ENCODE peak calls at places on chromosomes 4 and X, in four cellular contexts. One of them, this sample, is unnamed.

GRCh38 chrX:254630-255215 is 26.5 kb upstream of the PLCXD1 start:
- DNase-seq in HepG2: no peak
- DNase-seq in neural progenitor cell: no peak
- DNase-seq in HCT116: no peak
- DNase-seq in this sample: no peak

GRCh38 chr4:73620115-73620792 is at the start of gene RASSF6:
- DNase-seq in HepG2: no peak
- DNase-seq in HCT116: peak; percentile 55
- DNase-seq in neural progenitor cell: peak; percentile 73
- DNase-seq in this sample: no peak

GRCh38 chr4:109472343-109472761 is 38.7 kb downstream of the SEC24B start:
- DNase-seq in HepG2: no peak
- DNase-seq in HCT116: no peak
- DNase-seq in neural progenitor cell: no peak
- DNase-seq in this sample: peak; percentile 70

GRCh38 chr4:26218677-26219181 is 102.1 kb upstream of the RBPJ start:
- DNase-seq in HCT116: no peak
- DNase-seq in HepG2: no peak
- DNase-seq in neural progenitor cell: no peak
- DNase-seq in this sample: no peak

GRCh38 chrX:2712890-2713860 is 22.1 kb downstream of the CD99 start:
- DNase-seq in HCT116: no peak
- DNase-seq in HepG2: no peak
- DNase-seq in neural progenitor cell: no peak
- DNase-seq in this sample: no peak

GRCh38 chrX:108447303-108447702 is 7.7 kb downstream of the COL4A5 start:
- DNase-seq in neural progenitor cell: no peak
- DNase-seq in HCT116: no peak
- DNase-seq in HepG2: peak; percentile 59
- DNase-seq in this sample: peak; percentile 48

GRCh38 chr4:26410385-26411293 is 79.6 kb downstream of the CCKAR start:
- DNase-seq in HepG2: peak; percentile 44
- DNase-seq in neural progenitor cell: peak; percentile 50
- DNase-seq in HCT116: no peak
- DNase-seq in this sample: peak; percentile 79

GRCh38 chrX:151713859-151714258 is 2.0 kb upstream of the FATE1 start:
- DNase-seq in HepG2: peak; percentile 0
- DNase-seq in neural progenitor cell: peak; percentile 52
- DNase-seq in HCT116: peak; percentile 2
- DNase-seq in this sample: peak; percentile 7

GRCh38 chr4:121041307-121042090 is 30.8 kb downstream of the NDNF start:
- DNase-seq in neural progenitor cell: no peak
- DNase-seq in HepG2: no peak
- DNase-seq in HCT116: no peak
- DNase-seq in this sample: no peak

GRCh38 chr4:75898533-75898932 is 3.7 kb downstream of the PPEF2 start:
- DNase-seq in neural progenitor cell: no peak
- DNase-seq in HepG2: no peak
- DNase-seq in HCT116: no peak
- DNase-seq in this sample: no peak
- H3K4me3 ChIP-seq in neural progenitor cell: no peak overlapping the region
- H3K4me3 ChIP-seq in HepG2: no peak overlapping the region
- H3K4me3 ChIP-seq in HCT116: no peak overlapping the region
- H3K4me3 ChIP-seq in this sample: no peak overlapping the region

DNA sequence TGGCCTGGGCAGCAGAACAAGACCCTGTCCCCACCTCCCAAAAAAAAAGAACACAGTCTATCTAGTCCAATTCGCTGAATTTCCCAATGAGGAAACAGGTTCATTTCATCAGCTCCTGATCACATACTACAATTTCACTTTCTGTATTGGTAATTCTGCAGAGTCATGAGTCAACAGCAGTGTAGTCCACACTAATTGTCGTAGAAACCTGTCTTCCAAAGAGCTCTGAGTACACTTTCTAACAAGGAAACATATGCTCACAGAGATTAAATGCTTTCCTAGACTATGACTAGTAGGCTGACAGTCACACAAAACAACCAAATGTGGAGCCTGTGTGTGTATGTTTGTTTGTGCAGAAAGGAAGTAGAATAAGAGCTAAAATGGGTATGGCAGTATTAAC is 91.8 kb downstream of the GPC4 start:
- DNase-seq in neural progenitor cell: no peak
- DNase-seq in HCT116: no peak
- DNase-seq in HepG2: no peak
- DNase-seq in this sample: no peak
- H2AFZ ChIP-seq in neural progenitor cell: no peak overlapping the region
- H2AFZ ChIP-seq in HCT116: no peak overlapping the region
- H2AFZ ChIP-seq in HepG2: no peak overlapping the region
- H2AFZ ChIP-seq in this sample: no peak overlapping the region

DNA sequence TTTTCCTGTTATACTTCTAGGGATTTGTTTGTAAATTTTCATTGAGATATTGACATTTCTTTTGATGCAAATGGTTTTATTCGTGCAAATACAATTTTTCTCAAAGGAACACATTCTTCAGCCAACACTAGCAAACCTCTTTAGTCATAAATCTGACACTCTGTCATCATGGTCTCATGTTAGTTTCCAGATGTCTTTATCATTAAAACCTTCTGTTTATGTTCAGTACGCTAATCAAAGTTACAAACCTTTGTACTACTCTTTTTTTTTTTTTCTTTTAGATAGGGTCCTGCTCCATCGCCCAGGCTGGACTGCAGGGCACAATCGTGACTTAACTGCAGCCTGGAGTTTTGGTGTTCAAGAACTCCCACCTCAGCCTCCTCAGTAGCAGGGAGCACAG is 7.1 kb downstream of the SLC25A31 start:
- DNase-seq in HepG2: no peak
- DNase-seq in HCT116: no peak
- DNase-seq in neural progenitor cell: no peak
- DNase-seq in this sample: no peak
- H4K20me1 ChIP-seq in HepG2: no peaks in the 10 kb centered on the region
- H4K20me1 ChIP-seq in HCT116: no peaks in the 10 kb centered on the region
- H4K20me1 ChIP-seq in neural progenitor cell: no peaks in the 10 kb centered on the region
- H4K20me1 ChIP-seq in this sample: no peaks in the 10 kb centered on the region

DNA sequence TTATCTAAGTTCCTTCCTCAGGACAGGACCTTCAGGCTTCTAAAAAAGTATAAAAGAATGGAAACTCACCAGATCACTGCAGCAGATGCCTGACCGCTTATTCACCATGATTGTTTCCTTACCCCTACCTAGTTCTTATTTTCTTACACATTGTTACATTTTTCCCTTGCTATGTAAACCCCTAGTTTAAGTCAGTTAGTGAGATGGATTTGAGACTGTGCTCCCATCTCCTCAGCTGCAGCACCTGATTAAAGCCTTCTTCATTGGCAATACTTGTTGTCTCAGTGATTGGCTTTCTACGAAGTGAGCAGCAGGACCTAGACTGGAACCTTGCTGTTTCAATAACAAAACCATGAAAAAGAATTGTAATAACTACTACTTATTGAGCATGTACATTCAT is 4.7 kb downstream of the SPARCL1 start:
- DNase-seq in neural progenitor cell: no peak
- DNase-seq in HepG2: no peak
- DNase-seq in HCT116: no peak
- DNase-seq in this sample: peak; percentile 65
- H3K4me3 ChIP-seq in neural progenitor cell: no peak overlapping the region
- H3K4me3 ChIP-seq in HepG2: no peak overlapping the region
- H3K4me3 ChIP-seq in HCT116: no peak overlapping the region
- H3K4me3 ChIP-seq in this sample: no peak overlapping the region

GRCh38 chr4:91280551-91281290 is 1023.0 kb upstream of the GRID2 start:
- DNase-seq in neural progenitor cell: no peak
- DNase-seq in HepG2: no peak
- DNase-seq in HCT116: no peak
- DNase-seq in this sample: no peak

GRCh38 chr4:91283726-91284125 is 1020.0 kb upstream of the GRID2 start:
- DNase-seq in neural progenitor cell: no peak
- DNase-seq in HCT116: no peak
- DNase-seq in HepG2: no peak
- DNase-seq in this sample: no peak

GRCh38 chr4:91285485-91285884 is 1018.3 kb upstream of the GRID2 start:
- DNase-seq in neural progenitor cell: no peak
- DNase-seq in HCT116: no peak
- DNase-seq in HepG2: no peak
- DNase-seq in this sample: no peak

GRCh38 chr4:91282217-91282616 is 1021.5 kb upstream of the GRID2 start:
- DNase-seq in HepG2: no peak
- DNase-seq in neural progenitor cell: no peak
- DNase-seq in HCT116: no peak
- DNase-seq in this sample: no peak

DNA sequence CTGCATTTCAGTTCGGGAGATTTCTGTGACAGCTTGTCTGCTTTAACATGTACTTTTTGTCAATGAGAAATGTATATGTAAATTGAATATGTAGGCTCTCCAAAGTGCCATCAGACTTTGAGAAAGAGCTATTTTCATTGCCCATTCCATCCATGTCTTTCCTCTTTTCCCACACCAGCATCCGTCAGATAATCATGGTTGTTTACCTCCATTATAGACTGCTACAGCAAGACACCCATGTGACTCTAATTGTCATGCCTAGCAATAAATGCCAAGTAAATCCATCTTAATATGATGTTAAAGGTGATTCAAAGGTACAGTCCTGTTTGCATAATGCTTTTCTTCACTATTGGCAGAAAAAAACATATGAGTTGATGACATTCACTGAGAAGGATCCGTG is 1019.3 kb upstream of the GRID2 start:
- DNase-seq in neural progenitor cell: no peak
- DNase-seq in HCT116: no peak
- DNase-seq in HepG2: no peak
- DNase-seq in this sample: no peak
- H2AFZ ChIP-seq in neural progenitor cell: peak overlapping the region; percentile 46
- H2AFZ ChIP-seq in HCT116: no peak overlapping the region
- H2AFZ ChIP-seq in HepG2: no peak overlapping the region
- H2AFZ ChIP-seq in this sample: no peak overlapping the region

DNA sequence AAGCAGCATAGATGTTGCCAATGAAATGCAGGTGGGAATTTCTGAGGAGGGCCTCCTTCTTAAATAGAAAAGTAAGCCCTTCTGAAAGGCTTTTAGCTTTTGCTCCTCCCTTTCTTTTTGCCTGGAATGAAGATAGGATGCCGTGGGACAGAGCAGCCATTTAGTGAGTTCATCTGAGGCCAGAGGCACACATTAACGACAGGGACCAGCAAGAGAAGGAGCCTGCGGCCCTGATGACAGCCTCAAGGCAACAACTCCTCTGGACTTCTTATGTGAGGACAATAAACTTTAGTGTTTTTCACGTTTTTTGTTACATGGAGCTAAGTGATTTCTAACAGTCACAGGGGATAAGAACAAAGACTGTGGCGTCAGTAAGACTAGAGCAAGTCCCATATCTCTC is 1.1 kb upstream of the BDH2 start:
- DNase-seq in HCT116: no peak
- DNase-seq in neural progenitor cell: peak; percentile 20
- DNase-seq in HepG2: no peak
- DNase-seq in this sample: no peak
- H4K20me1 ChIP-seq in HCT116: no peaks in the 10 kb centered on the region
- H4K20me1 ChIP-seq in neural progenitor cell: no peaks in the 10 kb centered on the region
- H4K20me1 ChIP-seq in HepG2: no peaks in the 10 kb centered on the region
- H4K20me1 ChIP-seq in this sample: no peaks in the 10 kb centered on the region

DNA sequence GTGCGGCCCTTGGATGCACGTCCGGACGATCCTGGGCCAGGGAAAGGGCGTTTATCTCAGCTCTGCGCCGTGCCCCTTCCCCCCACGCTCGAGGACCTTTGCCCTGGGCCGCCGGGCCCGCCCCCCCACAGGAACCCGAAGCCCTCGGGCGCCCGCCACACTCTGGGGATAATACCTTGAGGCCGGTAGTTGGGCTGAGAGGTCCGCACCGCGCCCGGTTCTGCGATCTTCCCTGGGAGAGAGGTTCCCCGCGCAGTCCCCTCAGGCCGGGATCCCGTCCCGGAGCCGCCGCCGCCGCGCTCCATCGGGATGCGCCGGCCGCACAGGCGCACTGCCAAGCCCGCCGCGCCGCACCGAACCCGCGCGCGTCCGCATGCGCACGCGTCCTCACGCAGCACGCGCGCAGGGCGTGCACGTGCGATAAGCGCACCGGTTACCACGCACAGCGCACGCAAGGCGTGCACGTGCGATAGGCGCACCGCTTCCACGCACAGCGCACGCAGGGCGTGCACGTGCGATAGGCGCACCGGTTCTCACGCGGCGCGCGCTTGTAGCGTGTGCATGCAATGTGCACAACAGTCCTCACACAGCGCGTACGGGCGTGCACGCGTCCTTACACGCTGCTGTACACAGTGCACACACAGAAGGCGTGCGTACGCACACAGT is at the start of gene MAP7D2:
- DNase-seq in neural progenitor cell: peak; percentile 45
- DNase-seq in HCT116: no peak
- DNase-seq in HepG2: peak; percentile 2
- DNase-seq in this sample: no peak
- H3K4me3 ChIP-seq in neural progenitor cell: peak within 1 kb of the TSS; percentile 42
- H3K4me3 ChIP-seq in HCT116: no peak within 1 kb of the TSS
- H3K4me3 ChIP-seq in HepG2: peak within 1 kb of the TSS; percentile 64
- H3K4me3 ChIP-seq in this sample: peak within 1 kb of the TSS; percentile 30

GRCh38 chr4:143511906-143512305 is 1.6 kb upstream of the SMARCA5 start:
- DNase-seq in HCT116: no peak
- DNase-seq in neural progenitor cell: no peak
- DNase-seq in HepG2: no peak
- DNase-seq in this sample: no peak

GRCh38 chr4:143506031-143506430 is 7.5 kb upstream of the SMARCA5 start:
- DNase-seq in neural progenitor cell: no peak
- DNase-seq in HepG2: no peak
- DNase-seq in HCT116: no peak
- DNase-seq in this sample: no peak
- H2AFZ ChIP-seq in neural progenitor cell: no peak overlapping the region
- H2AFZ ChIP-seq in HepG2: no peak overlapping the region
- H2AFZ ChIP-seq in HCT116: no peak overlapping the region
- H2AFZ ChIP-seq in this sample: no peak overlapping the region

DNA sequence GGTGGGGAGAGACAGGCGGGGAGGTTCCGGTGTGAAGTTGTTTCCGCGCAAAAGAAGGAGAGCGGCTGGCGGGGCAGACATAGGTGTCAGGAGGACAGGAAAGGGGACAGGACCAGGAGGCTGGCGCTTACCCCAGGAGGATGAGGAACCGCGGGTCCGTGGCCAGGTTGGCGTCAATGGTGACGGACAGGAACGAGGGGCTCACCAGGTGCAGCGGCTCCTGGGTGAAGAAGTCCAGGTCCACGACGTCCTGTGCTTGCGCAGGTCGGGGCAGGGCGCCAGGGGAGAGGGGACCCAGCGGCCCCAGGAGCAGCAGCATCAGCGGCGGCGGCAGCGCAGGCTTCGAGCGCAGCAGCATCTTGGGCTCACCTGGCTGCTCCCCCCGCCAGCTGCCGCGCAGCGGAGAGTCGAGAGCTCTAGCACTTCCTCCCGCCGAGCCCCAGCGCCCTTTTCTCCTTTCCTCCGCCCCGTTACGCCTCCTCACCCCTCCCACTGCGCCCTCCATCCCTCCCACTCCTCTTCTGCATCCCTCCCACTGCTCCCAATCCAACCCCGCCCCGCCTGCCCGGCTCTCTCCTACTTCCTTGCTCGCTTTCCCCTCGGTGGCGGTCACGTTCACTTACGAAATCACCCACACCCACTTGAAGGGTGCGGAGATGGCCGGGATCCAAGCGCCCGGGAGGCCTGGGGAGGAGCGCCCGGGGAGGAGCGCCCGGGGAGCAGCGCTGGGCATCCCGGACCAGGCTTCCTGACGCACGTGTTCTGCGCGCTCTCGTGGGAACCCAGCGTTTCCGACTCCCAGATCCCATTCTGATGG is at the start of gene HPSE:
- DNase-seq in HCT116: peak; percentile 49
- DNase-seq in neural progenitor cell: peak; percentile 83
- DNase-seq in HepG2: peak; percentile 3
- DNase-seq in this sample: peak; percentile 59
- H4K20me1 ChIP-seq in HCT116: no peaks in the 10 kb centered on the region
- H4K20me1 ChIP-seq in neural progenitor cell: no peaks in the 10 kb centered on the region
- H4K20me1 ChIP-seq in HepG2: no peaks in the 10 kb centered on the region
- H4K20me1 ChIP-seq in this sample: no peaks in the 10 kb centered on the region

This sample was measured in fibroblast of lung.